ENCODE peak calls at places on chromosomes 2 and 18, in eight cellular contexts. M is Panc1, D is HCT116, F is GM23338, Y is K562, R is HepG2, J is GM12878, V is SK-N-SH. T is an unnamed sample. For H3K27me3, the result is how much of the 10 kb centered on the place peaks cover.

GRCh38 chr2:2142350-2142749 is 188.7 kb downstream of the MYT1L start:
- DNase-seq in M (no peak), D (no peak), F (no peak), Y (no peak), R (no peak), J (no peak), V (no peak), T (no peak)

GRCh38 chr2:112045446-112046014 is 9.5 kb upstream of the TMEM87B start:
- DNase-seq in M (no peak), D (no peak), F (no peak), Y (no peak), R (no peak), J (no peak), V (no peak), T (no peak)

GRCh38 chr18:48902023-48902855 is 48.5 kb downstream of the SMAD7 start:
- DNase-seq in M (no peak), D (peak), F (no peak), Y (peak), R (peak), J (no peak), V (peak), T (no peak)

GRCh38 chr18:68925268-68925667 is 127.4 kb downstream of the CCDC102B start:
- DNase-seq in M (peak), D (no peak), F (peak), Y (no peak), R (peak), J (no peak), V (no peak), T (no peak)

GRCh38 chr18:57832730-57833129 is 29.6 kb upstream of the ATP8B1 start:
- DNase-seq in M (no peak), D (no peak), F (no peak), Y (no peak), R (no peak), J (no peak), V (no peak), T (no peak)

GRCh38 chr2:147996828-147997227 is 23.7 kb downstream of the ORC4 start:
- DNase-seq in M (no peak), D (no peak), F (no peak), Y (no peak), R (no peak), J (no peak), V (no peak), T (no peak)

GRCh38 chr18:72544092-72544886 is at the start of gene CBLN2:
- DNase-seq in M (no peak), D (no peak), F (peak), Y (peak), R (peak), J (no peak), V (peak), T (peak)

GRCh38 chr2:198456418-198456817 is 652.0 kb downstream of the PLCL1 start:
- DNase-seq in M (no peak), D (no peak), F (no peak), Y (no peak), R (no peak), J (no peak), V (no peak), T (no peak)

GRCh38 chr2:20381457-20381856 is 30.8 kb upstream of the PUM2 start:
- DNase-seq in M (no peak), D (no peak), F (no peak), Y (no peak), R (peak), J (no peak), V (peak), T (no peak)

GRCh38 chr2:196336715-196337617 is 165.6 kb upstream of the STK17B start:
- DNase-seq in M (no peak), D (no peak), F (peak), Y (peak), R (peak), J (peak), V (peak), T (no peak)

GRCh38 chr18:39788395-39788794 is 2166.6 kb upstream of the PIK3C3 start:
- DNase-seq in M (no peak), D (no peak), F (no peak), Y (no peak), R (no peak), J (no peak), V (no peak), T (no peak)

GRCh38 chr2:857937-858336 is 92.7 kb upstream of the SNTG2 start:
- DNase-seq in M (no peak), D (no peak), F (no peak), Y (no peak), R (no peak), J (no peak), V (no peak), T (no peak)

GRCh38 chr2:56077352-56077915 is 106.4 kb upstream of the CCDC85A start:
- DNase-seq in M (no peak), D (peak), F (peak), Y (no peak), R (peak), J (no peak), V (peak), T (no peak)

GRCh38 chr2:218716070-218716469 is 5.4 kb downstream of the TTLL4 start:
- DNase-seq in M (no peak), D (no peak), F (no peak), Y (no peak), R (no peak), J (no peak), V (no peak), T (no peak)

GRCh38 chr2:179591690-179592089 is 269.7 kb downstream of the ZNF385B start:
- DNase-seq in M (no peak), D (no peak), F (no peak), Y (no peak), R (no peak), J (no peak), V (no peak), T (no peak)

GRCh38 chr18:36697905-36698304 is 130.9 kb downstream of the TPGS2 start:
- DNase-seq in M (peak), D (no peak), F (no peak), Y (no peak), R (no peak), J (no peak), V (no peak), T (no peak)

GRCh38 chr2:136116111-136116812 is 1.7 kb downstream of the CXCR4 start:
- DNase-seq in M (no peak), D (no peak), F (peak), Y (no peak), R (no peak), J (no peak), V (no peak), T (peak)

DNA sequence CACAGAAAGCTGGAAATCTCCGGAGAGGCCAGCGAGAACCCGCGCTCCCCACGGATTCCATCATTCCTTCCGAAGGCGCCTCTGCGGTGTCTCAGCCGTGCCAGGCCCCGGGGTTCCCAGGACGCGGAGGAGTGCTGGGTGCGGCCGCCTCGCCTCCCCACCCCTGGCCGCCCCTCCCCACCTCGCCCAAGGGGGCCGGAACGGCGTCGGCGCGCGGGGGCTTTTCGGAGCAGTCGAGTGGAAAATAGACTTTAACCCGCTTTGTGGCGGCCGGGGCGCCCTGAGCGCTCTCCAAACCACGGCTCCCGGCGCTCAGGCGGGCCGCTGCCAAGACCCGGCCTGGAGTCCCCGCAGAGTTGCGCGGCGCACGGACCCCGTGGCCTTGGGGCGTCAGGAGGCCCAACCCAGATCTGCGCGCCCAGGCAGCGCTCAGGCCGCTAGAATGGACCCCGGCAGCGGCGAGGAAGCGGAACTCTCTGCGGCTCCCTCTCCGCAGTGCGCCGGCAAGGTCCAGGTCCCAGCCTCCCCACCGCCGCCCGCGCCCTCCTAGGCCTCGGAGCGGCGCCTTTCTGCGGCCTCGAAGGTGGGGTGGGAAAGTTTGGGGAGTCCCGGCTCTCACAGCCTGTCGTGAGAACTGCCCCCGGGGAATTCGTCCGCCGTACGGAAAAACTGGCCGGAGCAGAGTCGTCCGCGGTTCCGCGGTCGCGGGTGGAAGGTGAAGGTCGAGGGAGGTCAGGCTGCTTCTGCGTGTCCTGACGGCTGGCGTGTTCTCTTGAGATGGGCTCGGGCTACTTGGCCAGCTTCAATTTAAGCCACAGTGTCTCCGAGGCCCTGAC is 1.2 kb upstream of the EMX1 start:
- DNase-seq in M (no peak), D (no peak), F (peak), Y (peak), R (peak), J (no peak), V (peak), T (no peak)
- H3K27me3 ChIP-seq in M (under half), D (under half), F (half or more), Y (half or more), R (under half), J (half or more), V (half or more), T (half or more)

GRCh38 chr2:68789603-68790002 is 55.0 kb downstream of the ARHGAP25 start:
- DNase-seq in M (no peak), D (no peak), F (no peak), Y (no peak), R (no peak), J (peak), V (no peak), T (no peak)
- TF ChIP-seq REST in M (no peak), D (no peak), F (no peak), Y (no peak), R (no peak), J (peak), V (no peak), T (no peak)

DNA sequence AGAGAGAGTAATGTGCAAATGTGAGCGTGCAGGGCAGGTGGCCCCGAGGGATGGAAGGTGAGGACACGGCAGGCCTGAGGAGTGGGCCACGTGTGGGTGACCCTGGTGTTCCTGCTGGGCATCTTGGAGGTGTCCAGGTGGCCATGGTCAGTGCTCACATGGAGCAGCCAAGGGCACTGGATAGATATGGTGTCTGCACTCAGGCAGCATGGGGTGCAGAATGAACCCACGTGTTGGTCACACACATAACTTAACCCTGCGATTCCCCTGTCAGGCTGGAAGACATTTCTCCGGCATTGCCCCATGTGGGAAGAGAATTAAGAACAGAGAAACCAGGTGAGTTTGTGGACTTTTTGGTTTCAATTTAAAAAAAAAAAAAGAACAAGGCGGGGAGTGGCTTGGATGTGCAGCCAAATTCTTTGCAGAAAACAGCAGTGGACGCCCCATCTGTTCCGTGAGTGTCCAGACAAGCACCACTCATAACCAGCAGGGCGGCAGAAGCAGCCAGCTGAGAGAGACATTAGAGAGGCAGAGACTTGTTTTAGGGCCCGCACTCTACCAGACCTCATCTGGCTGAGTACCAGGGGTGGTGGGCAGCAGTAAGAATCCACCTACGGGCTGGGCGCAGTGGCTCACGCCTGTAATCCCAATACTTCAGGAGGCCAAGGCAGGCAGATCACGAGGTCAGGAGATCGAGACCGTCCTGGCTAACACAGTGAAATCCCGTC is 249.8 kb downstream of the ACKR3 start:
- DNase-seq in M (no peak), D (no peak), F (peak), Y (no peak), R (no peak), J (no peak), V (no peak), T (no peak)
- TF ChIP-seq CTCF in M (no peak), D (no peak), F (peak), Y (no peak), R (no peak), J (no peak), V (no peak), T (no peak)

DNA sequence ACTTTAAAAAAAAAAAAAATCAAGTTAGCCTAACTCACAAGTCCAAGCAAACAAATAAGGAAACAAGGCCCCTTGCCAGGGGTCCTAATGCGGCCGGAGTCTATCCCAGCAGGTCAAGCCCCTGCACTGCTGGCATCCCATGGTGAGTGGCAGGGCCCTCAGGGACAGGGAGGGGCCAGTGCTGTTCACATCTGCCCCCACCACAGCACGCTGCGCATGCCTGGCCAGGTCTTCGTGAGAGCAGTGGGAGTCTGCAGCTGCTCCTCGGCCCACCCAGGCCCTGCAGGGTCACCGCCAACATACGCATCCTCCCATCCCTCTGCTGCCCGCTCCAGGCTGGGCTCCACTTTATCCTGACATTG is 232.5 kb downstream of the NDUFA10 start:
- DNase-seq in M (no peak), D (no peak), F (no peak), Y (no peak), R (no peak), J (no peak), V (no peak), T (no peak)
- H3K27me3 ChIP-seq in M (under half), D (under half), F (under half), Y (under half), R (under half), J (under half), V (under half), T (under half)

DNA sequence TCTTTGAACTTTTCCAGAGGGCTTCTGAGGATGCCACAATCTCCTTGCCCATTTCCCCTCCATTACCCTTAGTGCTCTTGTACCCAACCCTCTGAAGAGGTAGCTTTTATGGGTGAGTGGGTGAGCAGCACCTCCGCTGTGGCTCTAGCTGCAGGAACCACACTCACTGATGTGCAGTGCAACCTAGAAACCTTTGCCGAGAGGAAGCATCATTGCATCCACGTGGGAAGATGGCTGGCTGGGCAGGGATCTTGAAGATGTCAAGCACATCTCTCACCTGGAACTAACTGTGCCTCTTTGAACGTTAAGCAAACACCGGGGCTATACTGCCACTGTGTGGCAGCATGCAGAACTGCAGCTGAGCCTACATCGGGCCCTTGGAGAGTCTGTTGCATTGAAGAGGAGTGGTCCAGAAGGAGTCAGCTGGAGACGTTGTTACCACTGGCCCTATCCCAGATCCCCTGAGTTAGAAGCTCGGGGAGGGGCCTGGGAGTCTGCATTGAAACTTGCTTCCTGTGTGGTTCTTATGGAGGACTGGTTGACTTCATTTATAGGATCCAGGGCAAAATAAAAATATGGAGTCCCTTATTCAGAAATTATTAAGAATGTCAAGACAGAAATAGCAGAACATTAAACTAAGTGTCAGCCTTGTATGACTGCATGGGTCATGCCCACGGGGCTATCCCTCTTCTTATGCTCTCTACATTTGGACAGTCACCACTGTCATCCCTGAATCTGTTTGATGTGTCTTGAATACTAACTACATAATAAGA is 28.7 kb downstream of the IGFBP5 start:
- DNase-seq in M (peak), D (peak), F (peak), Y (peak), R (peak), J (peak), V (peak), T (peak)
- TF ChIP-seq REST in M (no peak), D (no peak), F (no peak), Y (no peak), R (no peak), J (no peak), V (no peak), T (no peak)

DNA sequence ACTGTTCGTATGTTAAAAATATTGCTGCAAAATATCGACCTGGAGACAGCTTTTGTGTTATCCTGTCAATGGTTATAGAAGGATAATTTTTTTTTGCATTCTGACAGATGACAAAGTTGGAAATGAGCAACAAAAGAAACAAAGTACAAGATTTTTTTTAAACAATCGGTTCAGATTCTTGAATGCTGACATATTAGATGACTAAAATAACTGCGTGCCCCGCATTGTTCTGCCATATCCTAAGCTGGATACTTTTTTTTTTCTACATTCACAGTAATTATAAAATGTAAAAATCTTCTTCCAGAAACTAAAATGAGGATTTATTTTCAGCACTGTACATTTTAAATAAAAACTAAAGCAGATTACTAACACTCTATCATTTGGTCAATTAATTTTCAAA is 67.1 kb downstream of the ABCG8 start:
- DNase-seq in M (no peak), D (no peak), F (no peak), Y (no peak), R (no peak), J (no peak), V (no peak), T (no peak)
- TF ChIP-seq CTCF in M (no peak), D (no peak), F (no peak), Y (no peak), R (no peak), J (no peak), V (no peak), T (no peak)